ENCODE peak calls at places on chromosomes 5 and 9, in five cellular contexts. F is OCI-LY7; H is spleen; V is CD4-positive, alpha-beta memory T cell; S is adrenal gland. G is an unnamed sample. For H3K4me1, the result is how much of the 10 kb centered on the place peaks cover.

GRCh38 chr9:134870746-134871667 is 9.6 kb upstream of the FCN2 start:
- DNase-seq in F (no peak), H (no peak), S (no peak), V (no peak), G (no peak)

GRCh38 chr5:135212361-135213033 is 178.5 kb upstream of the PITX1 start:
- DNase-seq in H (peak), V (no peak), F (no peak), S (no peak), G (no peak)

GRCh38 chr9:126384926-126385325 is 58.3 kb downstream of the MVB12B start:
- DNase-seq in V (no peak), F (no peak), S (no peak), H (no peak), G (no peak)

GRCh38 chr5:180339583-180340183 is 13.5 kb downstream of the GFPT2 start:
- DNase-seq in V (no peak), S (no peak), F (no peak), H (peak), G (no peak)

GRCh38 chr9:129500166-129500862 is 120.6 kb downstream of the C9orf50 start:
- DNase-seq in F (no peak), V (no peak), S (no peak), H (no peak), G (peak)

GRCh38 chr9:126298319-126298801 is 28.3 kb upstream of the MVB12B start:
- DNase-seq in H (no peak), V (no peak), F (no peak), S (no peak), G (no peak)

GRCh38 chr9:116350213-116350612 is 196.6 kb downstream of the PAPPA start:
- DNase-seq in S (no peak), F (no peak), V (no peak), H (no peak), G (no peak)

GRCh38 chr9:135959814-135960213 is 1.4 kb downstream of the UBAC1 start:
- DNase-seq in H (no peak), S (no peak), F (no peak), V (no peak), G (no peak)

GRCh38 chr5:310941-311434 is 10.5 kb upstream of the AHRR start:
- DNase-seq in S (peak), H (no peak), F (no peak), V (no peak), G (peak)

GRCh38 chr9:131862261-131862660 is 122.4 kb upstream of the RAPGEF1 start:
- DNase-seq in H (no peak), V (no peak), F (no peak), S (no peak), G (no peak)

GRCh38 chr5:160486573-160486972 is 64.9 kb downstream of the PTTG1 start:
- DNase-seq in V (peak), S (no peak), H (no peak), F (no peak), G (no peak)

GRCh38 chr5:73097740-73098139 is 22.6 kb upstream of the TMEM171 start:
- DNase-seq in H (no peak), V (no peak), S (no peak), F (no peak), G (no peak)

GRCh38 chr5:4540375-4541173 is 599.6 kb upstream of the ADAMTS16 start:
- DNase-seq in H (no peak), F (no peak), V (no peak), S (no peak), G (no peak)

GRCh38 chr5:155092318-155092717 is 78.8 kb downstream of the KIF4B start:
- DNase-seq in H (no peak), F (no peak), V (no peak), S (no peak), G (no peak)

GRCh38 chr5:168585119-168585912 is 6.1 kb upstream of the PANK3 start:
- DNase-seq in F (no peak), H (no peak), S (no peak), V (no peak), G (no peak)

GRCh38 chr9:130940023-130940549 is 1.0 kb upstream of the FIBCD1 start:
- DNase-seq in F (no peak), S (no peak), H (no peak), V (no peak), G (no peak)

GRCh38 chr5:159135896-159136531 is 36.3 kb upstream of the EBF1 start:
- DNase-seq in H (no peak), S (no peak), F (no peak), V (no peak), G (no peak)

GRCh38 chr5:82387041-82387818 is 109.1 kb upstream of the RPS23 start:
- DNase-seq in S (peak), F (no peak), V (no peak), H (no peak), G (peak)

GRCh38 chr9:3893519-3893918 is 367.7 kb upstream of the RFX3 start:
- DNase-seq in F (no peak), H (no peak), V (no peak), S (no peak), G (no peak)

GRCh38 chr9:124149992-124150391 is 107.8 kb upstream of the NEK6 start:
- DNase-seq in S (no peak), H (no peak), F (no peak), V (no peak), G (no peak)

GRCh38 chr5:90940227-90940995 is 381.8 kb downstream of the ADGRV1 start:
- DNase-seq in V (peak), F (peak), S (peak), H (no peak), G (no peak)

GRCh38 chr9:131666779-131667178 is 73.1 kb downstream of the RAPGEF1 start:
- DNase-seq in S (no peak), H (no peak), F (no peak), V (peak), G (no peak)

DNA sequence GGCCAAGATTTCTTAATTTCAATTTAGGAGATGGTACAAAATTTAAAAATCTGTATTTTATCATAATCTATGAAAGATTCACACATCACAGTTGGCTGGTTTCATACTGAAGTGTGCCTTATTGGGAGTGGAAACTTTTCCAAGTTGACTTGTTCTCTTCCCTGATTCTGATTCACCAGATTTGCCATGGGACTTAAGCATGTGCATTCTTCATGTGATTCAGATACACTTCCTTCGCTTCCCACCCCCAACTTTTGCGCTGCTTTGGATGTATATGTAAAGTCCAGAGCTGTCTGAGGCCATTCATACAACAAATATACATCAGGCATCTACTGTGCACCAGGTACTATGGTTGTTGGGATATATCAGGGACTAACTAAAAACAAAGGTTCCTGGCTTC is 34.4 kb downstream of the CPEB4 start:
- DNase-seq in V (no peak), H (no peak), F (no peak), S (no peak), G (no peak)
- H3K4me3 ChIP-seq in V (no peak), H (no peak), F (no peak), S (no peak), G (no peak)

GRCh38 chr9:22210262-22210661 is 201.2 kb upstream of the CDKN2B start:
- DNase-seq in H (no peak), V (no peak), S (no peak), F (no peak), G (no peak)
- H3K4me1 ChIP-seq in H (under half), V (under half), S (under half), F (under half), G (under half)

GRCh38 chr9:112093147-112093874 is 81.8 kb downstream of the SUSD1 start:
- DNase-seq in F (no peak), H (no peak), V (no peak), S (no peak), G (no peak)
- H3K4me3 ChIP-seq in F (no peak), H (no peak), V (no peak), S (no peak), G (no peak)

DNA sequence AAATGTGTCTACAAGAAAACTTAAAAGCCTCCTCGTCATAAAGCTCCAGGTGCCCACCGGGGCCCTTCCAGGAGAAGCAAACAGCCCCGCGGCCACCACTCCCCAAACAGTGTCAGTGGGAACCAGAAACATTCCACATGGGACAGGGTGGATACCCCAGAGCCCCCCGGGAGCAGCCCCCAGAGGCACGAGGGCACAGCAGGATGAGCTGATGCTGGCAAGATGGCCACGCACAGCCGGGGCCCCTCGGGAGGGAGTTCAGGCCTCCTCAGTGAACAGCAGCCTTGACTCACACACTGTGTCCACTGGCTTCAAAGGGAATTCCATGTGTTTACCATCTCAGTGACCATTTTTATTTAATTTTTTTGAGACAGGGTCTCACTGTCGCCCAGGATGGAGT is 10.5 kb downstream of the EXD3 start:
- DNase-seq in S (no peak), F (no peak), H (no peak), V (no peak), G (no peak)
- H3K4me1 ChIP-seq in S (under half), F (under half), H (half or more), V (under half), G (under half)

GRCh38 chr9:94175669-94176068 is 83.4 kb upstream of the ZNF169 start:
- DNase-seq in S (no peak), V (no peak), F (no peak), H (no peak), G (no peak)
- H3K4me3 ChIP-seq in S (no peak), V (no peak), F (no peak), H (no peak), G (no peak)

GRCh38 chr9:34576593-34576935 is 13.0 kb downstream of the CNTFR start:
- DNase-seq in F (no peak), H (no peak), S (no peak), V (no peak), G (no peak)

GRCh38 chr9:34573599-34574325 is 15.8 kb downstream of the CNTFR start:
- DNase-seq in F (no peak), V (no peak), H (no peak), S (no peak), G (no peak)

GRCh38 chr9:34572628-34573027 is 16.9 kb downstream of the CNTFR start:
- DNase-seq in S (no peak), F (no peak), V (no peak), H (no peak), G (no peak)

GRCh38 chr9:34575775-34576592 is 13.5 kb downstream of the CNTFR start:
- DNase-seq in H (no peak), S (no peak), F (no peak), V (no peak), G (no peak)

DNA sequence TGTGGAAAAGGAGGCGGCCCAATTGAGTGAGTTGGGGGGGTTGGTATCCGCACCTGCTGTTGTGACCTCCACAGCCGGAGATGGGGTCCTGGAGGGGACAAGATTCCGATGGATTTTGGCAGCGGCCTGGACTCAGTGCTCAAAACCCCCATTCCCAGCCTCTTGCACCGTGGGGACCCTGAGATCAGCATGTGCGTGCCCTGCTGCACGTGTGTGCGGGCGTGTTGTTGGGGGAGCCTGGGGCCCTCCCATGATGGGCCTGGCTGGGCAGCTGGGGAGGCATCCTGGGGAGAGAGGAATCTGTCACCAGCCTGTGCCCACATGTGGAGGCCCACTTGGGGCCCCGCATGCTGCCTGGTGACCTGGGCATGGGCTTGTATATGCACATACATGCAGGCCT is 14.9 kb downstream of the CNTFR start:
- DNase-seq in V (no peak), H (no peak), S (no peak), F (no peak), G (no peak)
- H3K4me1 ChIP-seq in V (under half), H (half or more), S (under half), F (under half), G (under half)

GRCh38 chr5:148482697-148483462 is 99.1 kb downstream of the FBXO38 start:
- DNase-seq in V (peak), H (peak), F (peak), S (peak), G (peak)
- H3K4me3 ChIP-seq in V (no peak), H (no peak), F (no peak), S (no peak), G (no peak)

DNA sequence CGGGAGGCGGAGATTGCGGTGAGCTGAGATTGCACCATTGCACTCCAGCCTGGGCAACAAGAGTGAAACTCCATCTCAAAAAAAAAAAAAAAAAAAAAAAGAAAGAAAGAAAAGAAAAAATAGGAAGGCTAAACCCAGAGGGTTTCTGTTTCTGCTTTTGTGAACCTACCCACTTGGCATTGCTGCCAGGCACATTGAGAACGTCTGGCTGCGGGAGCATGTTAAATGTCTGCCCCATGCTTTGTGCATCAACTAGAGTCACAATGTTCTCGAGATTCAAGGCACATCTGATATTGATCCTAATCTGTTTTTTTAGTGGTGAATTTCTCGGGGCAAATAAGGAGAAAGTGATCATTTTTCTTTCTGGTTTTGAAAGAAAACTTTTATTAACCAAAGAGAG is 2.8 kb downstream of the SLC25A25 start:
- DNase-seq in S (no peak), F (no peak), V (no peak), H (no peak), G (no peak)
- H3K4me1 ChIP-seq in S (half or more), F (half or more), V (half or more), H (half or more), G (under half)

DNA sequence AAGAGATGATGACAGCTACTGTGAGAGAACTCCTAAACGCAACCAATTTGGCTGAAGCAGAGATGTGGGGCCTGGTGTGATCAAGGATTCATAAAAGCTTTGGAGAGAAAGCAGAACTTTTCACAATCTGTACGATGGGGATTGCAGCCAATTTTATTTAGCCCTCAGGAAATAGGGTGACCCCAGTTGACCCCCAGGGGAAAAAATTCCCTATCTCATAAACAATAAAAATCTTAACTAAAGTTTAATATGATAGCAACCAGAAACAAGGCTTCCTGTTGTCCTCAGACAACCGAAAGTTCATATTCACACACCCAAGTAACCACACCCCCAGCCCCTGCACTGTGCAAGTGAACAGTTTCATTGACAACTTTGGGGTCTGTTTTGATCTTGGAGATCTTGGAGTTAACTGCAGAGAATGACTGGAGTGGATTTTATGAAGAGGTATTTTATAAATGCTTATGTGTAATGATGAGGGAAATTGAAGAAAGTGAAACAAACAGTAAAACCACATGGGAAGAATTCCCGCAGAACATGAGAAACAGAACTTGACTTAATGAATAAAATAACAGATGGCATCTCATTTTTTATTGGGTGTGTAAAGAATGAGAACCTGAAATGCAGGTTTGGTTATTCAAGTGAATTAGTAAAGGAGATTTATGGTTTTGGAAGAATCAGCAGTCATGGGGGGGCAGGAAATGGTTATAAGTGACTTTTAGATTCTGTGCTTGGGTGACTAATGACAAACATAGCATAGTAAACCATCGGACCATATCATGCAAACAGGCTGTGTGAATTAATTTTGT is 94.5 kb downstream of the PDE4D start:
- DNase-seq in F (peak), S (no peak), V (no peak), H (no peak), G (no peak)
- H3K4me3 ChIP-seq in F (peak), S (no peak), V (no peak), H (no peak), G (no peak)

G was measured in pancreas.